ENCODE peak calls at places on chromosome 14, in five cellular contexts. One of them, this sample, is unnamed.

GRCh38 chr14:36981832-36982528 is 190.4 kb downstream of the SLC25A21 start:
- DNase-seq in CD4-positive, alpha-beta T cell: no peak
- DNase-seq in IMR-90: peak
- DNase-seq in WERI-Rb-1: no peak
- DNase-seq in adrenal gland: no peak
- DNase-seq in this sample: peak

GRCh38 chr14:104383931-104384775 is 195.4 kb upstream of the C14orf180 start:
- DNase-seq in CD4-positive, alpha-beta T cell: no peak
- DNase-seq in IMR-90: no peak
- DNase-seq in WERI-Rb-1: peak
- DNase-seq in adrenal gland: no peak
- DNase-seq in this sample: no peak

GRCh38 chr14:91890291-91890749 is 23.0 kb upstream of the TC2N start:
- DNase-seq in CD4-positive, alpha-beta T cell: no peak
- DNase-seq in IMR-90: no peak
- DNase-seq in WERI-Rb-1: peak
- DNase-seq in adrenal gland: no peak
- DNase-seq in this sample: no peak

GRCh38 chr14:61736751-61737150 is 25.5 kb upstream of the SNAPC1 start:
- DNase-seq in CD4-positive, alpha-beta T cell: no peak
- DNase-seq in IMR-90: peak
- DNase-seq in WERI-Rb-1: no peak
- DNase-seq in adrenal gland: no peak
- DNase-seq in this sample: no peak

GRCh38 chr14:99261916-99262787 is 9.8 kb downstream of the BCL11B start:
- DNase-seq in CD4-positive, alpha-beta T cell: peak
- DNase-seq in IMR-90: no peak
- DNase-seq in WERI-Rb-1: no peak
- DNase-seq in adrenal gland: no peak
- DNase-seq in this sample: no peak

GRCh38 chr14:78196323-78196722 is 26.1 kb downstream of the NRXN3 start:
- DNase-seq in CD4-positive, alpha-beta T cell: no peak
- DNase-seq in IMR-90: no peak
- DNase-seq in WERI-Rb-1: peak
- DNase-seq in adrenal gland: no peak
- DNase-seq in this sample: no peak

GRCh38 chr14:54627718-54628345 is 60.9 kb downstream of the SAMD4A start:
- DNase-seq in CD4-positive, alpha-beta T cell: no peak
- DNase-seq in IMR-90: peak
- DNase-seq in WERI-Rb-1: no peak
- DNase-seq in adrenal gland: peak
- DNase-seq in this sample: no peak

GRCh38 chr14:50804181-50804721 is 26.7 kb downstream of the NIN start:
- DNase-seq in CD4-positive, alpha-beta T cell: no peak
- DNase-seq in IMR-90: peak
- DNase-seq in WERI-Rb-1: no peak
- DNase-seq in adrenal gland: no peak
- DNase-seq in this sample: no peak

GRCh38 chr14:50520947-50521815 is 11.2 kb downstream of the MAP4K5 start:
- DNase-seq in CD4-positive, alpha-beta T cell: no peak
- DNase-seq in IMR-90: peak
- DNase-seq in WERI-Rb-1: no peak
- DNase-seq in adrenal gland: peak
- DNase-seq in this sample: peak

GRCh38 chr14:72736348-72736747 is 157.6 kb downstream of the DPF3 start:
- DNase-seq in CD4-positive, alpha-beta T cell: no peak
- DNase-seq in IMR-90: peak
- DNase-seq in WERI-Rb-1: peak
- DNase-seq in adrenal gland: no peak
- DNase-seq in this sample: peak

GRCh38 chr14:88823968-88824313 is 510 bp upstream of the TTC8 start:
- DNase-seq in CD4-positive, alpha-beta T cell: no peak
- DNase-seq in IMR-90: no peak
- DNase-seq in WERI-Rb-1: no peak
- DNase-seq in adrenal gland: no peak
- DNase-seq in this sample: no peak

GRCh38 chr14:28608438-28608837 is 158.1 kb upstream of the FOXG1 start:
- DNase-seq in CD4-positive, alpha-beta T cell: no peak
- DNase-seq in IMR-90: no peak
- DNase-seq in WERI-Rb-1: no peak
- DNase-seq in adrenal gland: no peak
- DNase-seq in this sample: no peak

GRCh38 chr14:79916281-79916680 is 295.0 kb downstream of the DIO2 start:
- DNase-seq in CD4-positive, alpha-beta T cell: no peak
- DNase-seq in IMR-90: no peak
- DNase-seq in WERI-Rb-1: no peak
- DNase-seq in adrenal gland: no peak
- DNase-seq in this sample: no peak

GRCh38 chr14:96376093-96376492 is 12.8 kb downstream of the GSKIP start:
- DNase-seq in CD4-positive, alpha-beta T cell: no peak
- DNase-seq in IMR-90: no peak
- DNase-seq in WERI-Rb-1: no peak
- DNase-seq in adrenal gland: no peak
- DNase-seq in this sample: no peak

GRCh38 chr14:58752782-58753181 is 115.0 kb downstream of the DACT1 start:
- DNase-seq in CD4-positive, alpha-beta T cell: no peak
- DNase-seq in IMR-90: no peak
- DNase-seq in WERI-Rb-1: no peak
- DNase-seq in adrenal gland: peak
- DNase-seq in this sample: peak

GRCh38 chr14:61472025-61472672 is 150.8 kb downstream of the PRKCH start:
- DNase-seq in CD4-positive, alpha-beta T cell: no peak
- DNase-seq in IMR-90: peak
- DNase-seq in WERI-Rb-1: no peak
- DNase-seq in adrenal gland: peak
- DNase-seq in this sample: peak

GRCh38 chr14:73686901-73687300 is 27.3 kb downstream of the PNMA1 start:
- DNase-seq in CD4-positive, alpha-beta T cell: no peak
- DNase-seq in IMR-90: no peak
- DNase-seq in WERI-Rb-1: no peak
- DNase-seq in adrenal gland: no peak
- DNase-seq in this sample: no peak

GRCh38 chr14:24296341-24297157 is 3.0 kb downstream of the DHRS1 start:
- DNase-seq in CD4-positive, alpha-beta T cell: peak
- DNase-seq in IMR-90: peak
- DNase-seq in WERI-Rb-1: peak
- DNase-seq in adrenal gland: peak
- DNase-seq in this sample: peak

GRCh38 chr14:97306133-97306784 is 509.1 kb downstream of the VRK1 start:
- DNase-seq in CD4-positive, alpha-beta T cell: no peak
- DNase-seq in IMR-90: no peak
- DNase-seq in WERI-Rb-1: no peak
- DNase-seq in adrenal gland: no peak
- DNase-seq in this sample: no peak

GRCh38 chr14:85333313-85333712 is 196.6 kb upstream of the FLRT2 start:
- DNase-seq in CD4-positive, alpha-beta T cell: no peak
- DNase-seq in IMR-90: peak
- DNase-seq in WERI-Rb-1: no peak
- DNase-seq in adrenal gland: no peak
- DNase-seq in this sample: peak

GRCh38 chr14:36820901-36821300 is 159.2 kb downstream of the PAX9 start:
- DNase-seq in CD4-positive, alpha-beta T cell: no peak
- DNase-seq in IMR-90: no peak
- DNase-seq in WERI-Rb-1: no peak
- DNase-seq in adrenal gland: no peak
- DNase-seq in this sample: no peak

GRCh38 chr14:55650992-55651391 is 71.0 kb downstream of the KTN1 start:
- DNase-seq in CD4-positive, alpha-beta T cell: no peak
- DNase-seq in IMR-90: no peak
- DNase-seq in WERI-Rb-1: no peak
- DNase-seq in adrenal gland: no peak
- DNase-seq in this sample: no peak

GRCh38 chr14:92960706-92961566 is 38.0 kb downstream of the CHGA start:
- DNase-seq in CD4-positive, alpha-beta T cell: no peak
- DNase-seq in IMR-90: peak
- DNase-seq in WERI-Rb-1: no peak
- DNase-seq in adrenal gland: no peak
- DNase-seq in this sample: peak

GRCh38 chr14:84162658-84163057 is 1367.3 kb upstream of the FLRT2 start:
- DNase-seq in CD4-positive, alpha-beta T cell: no peak
- DNase-seq in IMR-90: no peak
- DNase-seq in WERI-Rb-1: peak
- DNase-seq in adrenal gland: no peak
- DNase-seq in this sample: no peak

GRCh38 chr14:21071225-21072041 is 1.3 kb downstream of the ARHGEF40 start:
- DNase-seq in CD4-positive, alpha-beta T cell: no peak
- DNase-seq in IMR-90: peak
- DNase-seq in WERI-Rb-1: peak
- DNase-seq in adrenal gland: peak
- DNase-seq in this sample: peak

GRCh38 chr14:101183376-101184103 is 280.0 kb upstream of the RTL1 start:
- DNase-seq in CD4-positive, alpha-beta T cell: no peak
- DNase-seq in IMR-90: no peak
- DNase-seq in WERI-Rb-1: peak
- DNase-seq in adrenal gland: no peak
- DNase-seq in this sample: no peak

GRCh38 chr14:68945585-68946289 is 33.4 kb downstream of the ACTN1 start:
- DNase-seq in CD4-positive, alpha-beta T cell: no peak
- DNase-seq in IMR-90: no peak
- DNase-seq in WERI-Rb-1: no peak
- DNase-seq in adrenal gland: no peak
- DNase-seq in this sample: no peak

GRCh38 chr14:44497148-44497547 is 9.9 kb downstream of the FSCB start:
- DNase-seq in CD4-positive, alpha-beta T cell: no peak
- DNase-seq in IMR-90: no peak
- DNase-seq in WERI-Rb-1: no peak
- DNase-seq in adrenal gland: no peak
- DNase-seq in this sample: no peak

GRCh38 chr14:23573384-23573783 is 5.2 kb downstream of the JPH4 start:
- DNase-seq in CD4-positive, alpha-beta T cell: no peak
- DNase-seq in IMR-90: no peak
- DNase-seq in WERI-Rb-1: no peak
- DNase-seq in adrenal gland: no peak
- DNase-seq in this sample: no peak

GRCh38 chr14:67168110-67168441 is 21.2 kb upstream of the GARIN2 start:
- DNase-seq in CD4-positive, alpha-beta T cell: no peak
- DNase-seq in IMR-90: no peak
- DNase-seq in WERI-Rb-1: no peak
- DNase-seq in adrenal gland: no peak
- DNase-seq in this sample: no peak

GRCh38 chr14:91159182-91159581 is 45.3 kb downstream of the DGLUCY start:
- DNase-seq in CD4-positive, alpha-beta T cell: no peak
- DNase-seq in IMR-90: no peak
- DNase-seq in WERI-Rb-1: no peak
- DNase-seq in adrenal gland: no peak
- DNase-seq in this sample: no peak

GRCh38 chr14:52013984-52014600 is 24.7 kb downstream of the RTRAF start:
- DNase-seq in CD4-positive, alpha-beta T cell: no peak
- DNase-seq in IMR-90: no peak
- DNase-seq in WERI-Rb-1: peak
- DNase-seq in adrenal gland: no peak
- DNase-seq in this sample: no peak
- TF ChIP-seq CTCF in CD4-positive, alpha-beta T cell: no peak
- TF ChIP-seq CTCF in IMR-90: no peak
- TF ChIP-seq CTCF in WERI-Rb-1: peak
- TF ChIP-seq CTCF in adrenal gland: no peak
- TF ChIP-seq CTCF in this sample: no peak

GRCh38 chr14:33386140-33386539 is 447.5 kb downstream of the NPAS3 start:
- DNase-seq in CD4-positive, alpha-beta T cell: no peak
- DNase-seq in IMR-90: no peak
- DNase-seq in WERI-Rb-1: no peak
- DNase-seq in adrenal gland: no peak
- DNase-seq in this sample: no peak
- H3K27ac ChIP-seq in CD4-positive, alpha-beta T cell: no peak
- H3K27ac ChIP-seq in IMR-90: no peak
- H3K27ac ChIP-seq in WERI-Rb-1: no peak
- H3K27ac ChIP-seq in adrenal gland: no peak
- H3K27ac ChIP-seq in this sample: no peak

DNA sequence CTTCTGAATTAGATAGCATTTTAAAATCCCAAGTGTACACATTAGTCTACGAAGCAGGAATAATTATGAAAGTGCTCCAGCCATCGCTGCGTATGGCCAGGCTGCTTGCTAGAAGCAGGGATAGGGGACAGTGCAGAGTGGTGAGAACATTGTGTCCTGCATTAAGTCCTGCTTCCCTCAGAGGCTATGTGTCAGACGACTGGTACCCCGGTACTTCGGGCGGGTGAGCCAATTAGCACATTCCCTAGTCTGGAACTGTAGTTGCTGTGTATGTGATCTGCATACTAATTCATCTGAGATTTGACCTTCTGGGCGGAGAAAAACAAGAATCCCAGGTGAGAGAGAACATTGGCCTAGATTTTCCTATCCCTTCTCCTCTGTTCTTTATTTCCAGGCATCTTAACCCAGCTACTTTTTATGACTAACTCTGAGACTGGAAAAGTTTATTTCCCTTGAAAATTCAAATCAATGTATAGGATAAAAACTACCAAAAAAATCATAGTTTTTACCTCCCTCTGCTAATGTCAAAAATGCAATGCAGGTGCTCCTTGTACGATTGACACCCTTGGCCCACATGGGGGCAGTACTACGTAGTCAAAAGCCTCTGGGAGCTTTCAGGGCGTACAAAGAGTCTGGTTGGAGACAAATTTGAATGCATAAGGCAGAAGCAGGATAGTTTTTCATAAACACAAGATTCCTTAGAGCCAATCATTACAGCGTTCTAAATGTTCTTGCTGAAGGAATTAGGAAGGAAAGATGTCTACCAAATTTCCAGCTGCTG is 764.3 kb downstream of the NOVA1 start:
- DNase-seq in CD4-positive, alpha-beta T cell: no peak
- DNase-seq in IMR-90: no peak
- DNase-seq in WERI-Rb-1: peak
- DNase-seq in adrenal gland: peak
- DNase-seq in this sample: peak
- TF ChIP-seq CTCF in CD4-positive, alpha-beta T cell: no peak
- TF ChIP-seq CTCF in IMR-90: no peak
- TF ChIP-seq CTCF in WERI-Rb-1: peak
- TF ChIP-seq CTCF in adrenal gland: peak
- TF ChIP-seq CTCF in this sample: peak

GRCh38 chr14:25444381-25444780 is 394.4 kb upstream of the STXBP6 start:
- DNase-seq in CD4-positive, alpha-beta T cell: no peak
- DNase-seq in IMR-90: no peak
- DNase-seq in WERI-Rb-1: no peak
- DNase-seq in adrenal gland: no peak
- DNase-seq in this sample: no peak
- H3K27ac ChIP-seq in CD4-positive, alpha-beta T cell: no peak
- H3K27ac ChIP-seq in IMR-90: no peak
- H3K27ac ChIP-seq in WERI-Rb-1: no peak
- H3K27ac ChIP-seq in adrenal gland: no peak
- H3K27ac ChIP-seq in this sample: no peak

This sample was measured in RWPE1.